ENCODE peak calls at places on chromosomes 6 and 20, in four cellular contexts. L is lung, M is fibroblast of lung, X is IMR-90. B is an unnamed sample.

GRCh38 chr6:106510090-106510970 is 119.0 kb downstream of the RTN4IP1 start:
- DNase-seq in M (peak; percentile 59), X (no peak), L (peak; percentile 79), B (peak; percentile 54)

GRCh38 chr6:5446362-5447075 is 185.2 kb downstream of the FARS2 start:
- DNase-seq in M (no peak), X (peak; percentile 54), L (no peak), B (no peak)

GRCh38 chr20:39849664-39850063 is 839.4 kb downstream of the MAFB start:
- DNase-seq in M (peak; percentile 91), X (peak; percentile 94), L (peak; percentile 57), B (peak; percentile 94)

GRCh38 chr20:24987244-24987643 is 5.3 kb downstream of the APMAP start:
- DNase-seq in X (peak; percentile 32), L (no peak), M (no peak), B (no peak)

GRCh38 chr20:7375905-7376304 is 564.4 kb downstream of the HAO1 start:
- DNase-seq in L (no peak), X (peak; percentile 17), M (peak; percentile 51), B (peak; percentile 55)

GRCh38 chr20:19840111-19840705 is 82.2 kb downstream of the RIN2 start:
- DNase-seq in X (no peak), M (no peak), L (no peak), B (no peak)

GRCh38 chr6:82818727-82819126 is 246.9 kb downstream of the UBE3D start:
- DNase-seq in X (peak; percentile 70), L (no peak), M (peak; percentile 76), B (peak; percentile 62)

GRCh38 chr6:105805581-105806023 is 280.5 kb upstream of the PRDM1 start:
- DNase-seq in X (peak; percentile 64), M (peak; percentile 23), L (no peak), B (peak; percentile 28)

GRCh38 chr20:58555078-58555765 is 40.0 kb upstream of the APCDD1L start:
- DNase-seq in X (peak; percentile 89), M (peak; percentile 74), L (no peak), B (peak; percentile 65)

GRCh38 chr6:149551920-149552319 is 6.1 kb upstream of the PPIL4 start:
- DNase-seq in L (no peak), M (no peak), X (no peak), B (no peak)

GRCh38 chr6:71248306-71248705 is 40.3 kb upstream of the OGFRL1 start:
- DNase-seq in L (no peak), M (peak; percentile 29), X (peak; percentile 75), B (peak; percentile 89)

GRCh38 chr6:6679633-6680032 is 91.1 kb downstream of the LY86 start:
- DNase-seq in X (no peak), L (no peak), M (no peak), B (no peak)

GRCh38 chr6:31214516-31214915 is 44.0 kb upstream of the POU5F1 start:
- DNase-seq in L (no peak), M (no peak), X (no peak), B (no peak)

GRCh38 chr6:27141472-27142015 is 106.0 kb upstream of the PRSS16 start:
- DNase-seq in X (no peak), M (no peak), L (no peak), B (no peak)

GRCh38 chr6:155328539-155329459 is 14.5 kb upstream of the TFB1M start:
- DNase-seq in M (no peak), L (peak; percentile 49), X (peak; percentile 12), B (no peak)

GRCh38 chr20:59938696-59939051 is 1.4 kb downstream of the PPP1R3D start:
- DNase-seq in X (peak; percentile 23), M (no peak), L (no peak), B (peak; percentile 5)
- H3K4me3 ChIP-seq in X (no peak overlapping the region), M (no peak overlapping the region), L (no peak overlapping the region), B (no peak overlapping the region)

DNA sequence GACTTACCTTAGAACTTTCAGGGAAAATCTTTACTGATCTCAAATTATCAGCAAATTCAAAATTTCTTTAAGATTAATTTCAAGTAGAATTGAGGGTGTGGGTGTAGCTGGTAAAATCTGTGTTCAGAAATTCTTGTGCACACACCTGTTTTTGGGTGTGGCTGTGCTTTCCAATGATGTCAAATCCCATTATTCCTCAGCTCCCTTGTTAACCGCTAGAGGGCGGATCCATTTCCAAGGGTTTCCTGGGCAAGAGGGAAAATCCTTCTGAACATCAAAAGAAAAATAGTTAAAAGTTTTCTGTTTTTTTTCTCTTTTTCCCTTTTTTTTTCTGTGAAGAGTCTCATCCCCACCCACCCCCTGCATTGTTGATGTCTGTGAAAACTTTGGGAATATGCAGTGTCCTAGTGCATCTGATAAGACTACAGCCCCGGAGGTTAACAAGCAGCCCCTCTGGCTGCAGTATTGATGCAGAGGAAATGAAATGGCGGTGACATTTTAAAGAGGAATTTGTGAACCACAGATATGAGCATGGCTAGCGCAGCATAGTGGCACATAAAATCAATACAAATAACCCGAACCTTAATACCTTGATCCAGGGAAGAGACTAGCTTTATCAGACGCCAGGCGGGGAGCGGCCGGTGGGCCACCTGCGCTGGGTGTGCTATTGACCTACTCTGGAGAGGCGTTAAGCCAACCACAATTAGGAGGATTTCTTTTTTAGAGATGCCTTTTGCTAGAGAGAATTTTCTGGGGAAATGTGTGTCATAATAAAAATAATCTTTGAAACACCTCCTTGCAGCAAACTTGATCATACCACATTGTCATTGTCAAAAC is 130.9 kb downstream of the FOXA2 start:
- DNase-seq in L (no peak), M (no peak), X (no peak), B (peak; percentile 25)
- TF ChIP-seq CTCF in L (peak; percentile 15), M (peak; percentile 49), X (peak; percentile 42), B (peak; percentile 77)

GRCh38 chr6:122610690-122611455 is 668 bp downstream of the PKIB start:
- DNase-seq in X (no peak), L (peak; percentile 44), M (peak; percentile 37), B (peak; percentile 10)
- H3K4me3 ChIP-seq in X (peak overlapping the region; percentile 77), L (peak overlapping the region; percentile 30), M (peak overlapping the region; percentile 93), B (peak overlapping the region; percentile 62)

GRCh38 chr6:39108041-39108839 is 6.7 kb downstream of the SAYSD1 start:
- DNase-seq in L (no peak), X (no peak), M (no peak), B (no peak)
- TF ChIP-seq CTCF in L (no peak), X (no peak), M (no peak), B (no peak)

B was measured in choroid plexus epithelial cell.